ENCODE peak calls at places on chromosomes 6 and 20, in four cellular contexts. One of them, this sample, is unnamed.

GRCh38 chr20:58224097-58224496 is 4.4 kb downstream of the ANKRD60 start:
- DNase-seq in HCT116: no peak
- DNase-seq in HepG2: no peak
- DNase-seq in K562: no peak
- DNase-seq in this sample: no peak

GRCh38 chr6:14068133-14068532 is 49.4 kb upstream of the CD83 start:
- DNase-seq in HCT116: no peak
- DNase-seq in HepG2: no peak
- DNase-seq in K562: no peak
- DNase-seq in this sample: no peak

GRCh38 chr20:63652192-63652980 is 838 bp downstream of the STMN3 start:
- DNase-seq in HCT116: no peak
- DNase-seq in HepG2: peak
- DNase-seq in K562: peak
- DNase-seq in this sample: no peak

GRCh38 chr6:149851461-149851860 is 12.7 kb downstream of the LRP11 start:
- DNase-seq in HCT116: no peak
- DNase-seq in HepG2: no peak
- DNase-seq in K562: no peak
- DNase-seq in this sample: no peak

GRCh38 chr20:25750765-25751696 is 54.4 kb upstream of the ZNF337 start:
- DNase-seq in HCT116: no peak
- DNase-seq in HepG2: peak
- DNase-seq in K562: peak
- DNase-seq in this sample: peak

GRCh38 chr6:163170294-163170883 is 244.1 kb upstream of the QKI start:
- DNase-seq in HCT116: no peak
- DNase-seq in HepG2: no peak
- DNase-seq in K562: peak
- DNase-seq in this sample: peak

GRCh38 chr6:139349464-139350020 is 24.9 kb downstream of the CITED2 start:
- DNase-seq in HCT116: no peak
- DNase-seq in HepG2: no peak
- DNase-seq in K562: no peak
- DNase-seq in this sample: no peak

GRCh38 chr20:38343107-38343797 is 3.0 kb upstream of the LBP start:
- DNase-seq in HCT116: no peak
- DNase-seq in HepG2: peak
- DNase-seq in K562: peak
- DNase-seq in this sample: no peak

GRCh38 chr20:46787986-46788762 is 78.7 kb downstream of the SLC2A10 start:
- DNase-seq in HCT116: no peak
- DNase-seq in HepG2: no peak
- DNase-seq in K562: no peak
- DNase-seq in this sample: no peak

GRCh38 chr6:44049163-44049988 is 77.9 kb downstream of the MRPL14 start:
- DNase-seq in HCT116: no peak
- DNase-seq in HepG2: no peak
- DNase-seq in K562: no peak
- DNase-seq in this sample: no peak

GRCh38 chr6:90502381-90502780 is 84.5 kb downstream of the MAP3K7 start:
- DNase-seq in HCT116: no peak
- DNase-seq in HepG2: no peak
- DNase-seq in K562: no peak
- DNase-seq in this sample: no peak

GRCh38 chr6:150196942-150197745 is 54.3 kb downstream of the PPP1R14C start:
- DNase-seq in HCT116: no peak
- DNase-seq in HepG2: no peak
- DNase-seq in K562: no peak
- DNase-seq in this sample: no peak

GRCh38 chr6:158819213-158819976 is at the start of gene EZR:
- DNase-seq in HCT116: peak
- DNase-seq in HepG2: peak
- DNase-seq in K562: peak
- DNase-seq in this sample: no peak

GRCh38 chr20:24896984-24897383 is 52.1 kb upstream of the CST7 start:
- DNase-seq in HCT116: no peak
- DNase-seq in HepG2: no peak
- DNase-seq in K562: no peak
- DNase-seq in this sample: no peak

GRCh38 chr6:116385462-116385807 is 14.7 kb downstream of the DSE start:
- DNase-seq in HCT116: no peak
- DNase-seq in HepG2: no peak
- DNase-seq in K562: no peak
- DNase-seq in this sample: no peak

GRCh38 chr6:89035252-89036106 is 45.1 kb upstream of the PNRC1 start:
- DNase-seq in HCT116: no peak
- DNase-seq in HepG2: peak
- DNase-seq in K562: peak
- DNase-seq in this sample: peak

GRCh38 chr6:9397981-9398559 is 962.7 kb upstream of the SLC35B3 start:
- DNase-seq in HCT116: no peak
- DNase-seq in HepG2: no peak
- DNase-seq in K562: no peak
- DNase-seq in this sample: no peak

GRCh38 chr6:17768388-17768787 is 61.7 kb upstream of the NUP153 start:
- DNase-seq in HCT116: no peak
- DNase-seq in HepG2: peak
- DNase-seq in K562: no peak
- DNase-seq in this sample: no peak

GRCh38 chr6:47168176-47168575 is 126.0 kb upstream of the ADGRF1 start:
- DNase-seq in HCT116: peak
- DNase-seq in HepG2: peak
- DNase-seq in K562: no peak
- DNase-seq in this sample: peak

GRCh38 chr20:10309326-10309725 is 90.7 kb downstream of the SNAP25 start:
- DNase-seq in HCT116: no peak
- DNase-seq in HepG2: no peak
- DNase-seq in K562: no peak
- DNase-seq in this sample: peak

GRCh38 chr6:93424303-93425064 is 5.1 kb upstream of the EPHA7 start:
- DNase-seq in HCT116: no peak
- DNase-seq in HepG2: no peak
- DNase-seq in K562: no peak
- DNase-seq in this sample: no peak

GRCh38 chr20:19462491-19462890 is 250.0 kb downstream of the SLC24A3 start:
- DNase-seq in HCT116: no peak
- DNase-seq in HepG2: no peak
- DNase-seq in K562: no peak
- DNase-seq in this sample: no peak

GRCh38 chr20:4936851-4937412 is 64.4 kb downstream of the SLC23A2 start:
- DNase-seq in HCT116: no peak
- DNase-seq in HepG2: peak
- DNase-seq in K562: no peak
- DNase-seq in this sample: no peak

GRCh38 chr20:57092112-57092899 is 174.1 kb downstream of the BMP7 start:
- DNase-seq in HCT116: peak
- DNase-seq in HepG2: peak
- DNase-seq in K562: peak
- DNase-seq in this sample: no peak

GRCh38 chr6:44096615-44097014 is 30.6 kb downstream of the MRPL14 start:
- DNase-seq in HCT116: peak
- DNase-seq in HepG2: peak
- DNase-seq in K562: peak
- DNase-seq in this sample: no peak

GRCh38 chr6:31058128-31058894 is 48.0 kb downstream of the MUC22 start:
- DNase-seq in HCT116: peak
- DNase-seq in HepG2: peak
- DNase-seq in K562: peak
- DNase-seq in this sample: peak

GRCh38 chr6:132819405-132820145 is 5.2 kb downstream of the RPS12 start:
- DNase-seq in HCT116: no peak
- DNase-seq in HepG2: peak
- DNase-seq in K562: peak
- DNase-seq in this sample: no peak

GRCh38 chr20:36109251-36109947 is 45.1 kb upstream of the EPB41L1 start:
- DNase-seq in HCT116: no peak
- DNase-seq in HepG2: peak
- DNase-seq in K562: no peak
- DNase-seq in this sample: no peak

GRCh38 chr6:43096451-43097097 is 20.5 kb downstream of the PTK7 start:
- DNase-seq in HCT116: no peak
- DNase-seq in HepG2: no peak
- DNase-seq in K562: no peak
- DNase-seq in this sample: no peak

GRCh38 chr20:58523072-58523681 is 8.0 kb upstream of the APCDD1L start:
- DNase-seq in HCT116: no peak
- DNase-seq in HepG2: no peak
- DNase-seq in K562: no peak
- DNase-seq in this sample: no peak

GRCh38 chr6:35552285-35552917 is 39.7 kb upstream of the TULP1 start:
- DNase-seq in HCT116: peak
- DNase-seq in HepG2: peak
- DNase-seq in K562: peak
- DNase-seq in this sample: peak

GRCh38 chr6:35170166-35170565 is 29.0 kb upstream of the TCP11 start:
- DNase-seq in HCT116: no peak
- DNase-seq in HepG2: no peak
- DNase-seq in K562: no peak
- DNase-seq in this sample: no peak

GRCh38 chr6:153167026-153167891 is 36.2 kb upstream of the RGS17 start:
- DNase-seq in HCT116: peak
- DNase-seq in HepG2: peak
- DNase-seq in K562: no peak
- DNase-seq in this sample: peak

GRCh38 chr6:89386917-89387491 is 25.1 kb downstream of the RRAGD start:
- DNase-seq in HCT116: no peak
- DNase-seq in HepG2: no peak
- DNase-seq in K562: no peak
- DNase-seq in this sample: no peak

GRCh38 chr6:46044876-46045617 is 29.4 kb upstream of the CLIC5 start:
- DNase-seq in HCT116: peak
- DNase-seq in HepG2: no peak
- DNase-seq in K562: no peak
- DNase-seq in this sample: peak

GRCh38 chr6:170039156-170040114 is 251.4 kb downstream of the DLL1 start:
- DNase-seq in HCT116: no peak
- DNase-seq in HepG2: no peak
- DNase-seq in K562: no peak
- DNase-seq in this sample: no peak
- TF ChIP-seq SIN3A in HCT116: no peak
- TF ChIP-seq SIN3A in HepG2: no peak
- TF ChIP-seq SIN3A in K562: no peak
- TF ChIP-seq SIN3A in this sample: no peak

GRCh38 chr6:84766118-84766683 is 1.8 kb upstream of the TBX18 start:
- DNase-seq in HCT116: no peak
- DNase-seq in HepG2: no peak
- DNase-seq in K562: no peak
- DNase-seq in this sample: no peak

GRCh38 chr6:84763397-84764331 is 734 bp downstream of the TBX18 start:
- DNase-seq in HCT116: peak
- DNase-seq in HepG2: no peak
- DNase-seq in K562: peak
- DNase-seq in this sample: peak

GRCh38 chr6:84762220-84762940 is 2.0 kb downstream of the TBX18 start:
- DNase-seq in HCT116: no peak
- DNase-seq in HepG2: no peak
- DNase-seq in K562: peak
- DNase-seq in this sample: no peak

GRCh38 chr6:84762941-84763396 is 1.4 kb downstream of the TBX18 start:
- DNase-seq in HCT116: no peak
- DNase-seq in HepG2: no peak
- DNase-seq in K562: peak
- DNase-seq in this sample: no peak

DNA sequence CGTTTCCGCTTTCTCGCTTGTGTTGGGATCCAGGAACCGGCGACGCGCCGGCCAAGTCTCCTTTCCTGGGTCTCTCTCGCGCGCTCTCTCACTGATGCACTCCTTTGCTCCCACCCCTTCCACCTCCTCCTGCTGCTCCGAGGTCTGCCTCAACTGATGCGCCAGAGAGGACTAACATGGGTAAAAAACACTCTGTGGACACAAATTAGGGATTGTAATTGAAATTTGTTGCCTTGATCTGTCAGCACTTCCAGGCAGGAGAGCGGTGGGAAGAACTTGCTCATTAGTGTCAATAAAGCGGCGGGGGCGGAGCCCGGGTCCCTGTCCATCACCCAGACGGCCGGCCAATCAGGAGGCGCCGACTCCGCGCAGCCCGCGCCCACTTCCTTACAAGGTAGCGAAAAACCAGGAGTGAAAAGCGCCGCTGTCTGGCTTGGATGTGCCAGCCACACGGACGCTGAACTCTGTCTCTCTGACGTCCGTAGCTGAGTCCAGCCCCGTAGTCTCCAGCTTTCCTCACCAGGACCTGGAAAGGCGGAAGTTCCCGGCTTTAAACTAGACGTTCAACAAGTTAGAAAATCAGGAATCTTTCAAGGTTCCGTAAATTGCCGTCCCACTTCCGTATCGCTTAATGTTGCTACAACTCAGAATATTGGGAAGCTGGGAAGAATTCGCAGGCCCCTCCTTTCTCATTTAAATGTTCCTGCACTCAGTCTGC is at the start of gene TBX18:
- DNase-seq in HCT116: peak
- DNase-seq in HepG2: peak
- DNase-seq in K562: peak
- DNase-seq in this sample: peak
- TF ChIP-seq TCF7L2 in HCT116: peak
- TF ChIP-seq TCF7L2 in HepG2: no peak
- TF ChIP-seq TCF7L2 in K562: no peak
- TF ChIP-seq TCF7L2 in this sample: no peak

DNA sequence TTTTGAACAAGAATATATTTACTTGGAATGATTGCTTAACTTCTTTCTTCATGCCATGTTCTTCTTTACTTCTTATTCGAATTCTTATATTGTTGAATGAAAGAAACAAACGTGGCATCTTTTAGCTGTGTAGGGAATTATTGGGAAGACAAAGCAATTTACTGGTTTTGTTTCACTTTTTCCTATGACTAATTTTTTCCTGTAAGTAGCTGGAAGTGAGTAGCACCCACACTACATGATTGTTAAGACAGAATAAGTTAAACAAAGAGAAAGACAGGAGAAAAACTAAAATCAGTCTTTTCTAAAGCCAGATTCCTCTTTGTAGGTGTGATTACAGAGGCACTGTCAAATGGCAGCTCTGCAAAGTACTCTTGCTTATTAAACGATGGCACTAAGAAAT is 593.4 kb downstream of the EYS start:
- DNase-seq in HCT116: no peak
- DNase-seq in HepG2: no peak
- DNase-seq in K562: no peak
- DNase-seq in this sample: no peak
- TF ChIP-seq SIN3A in HCT116: no peak
- TF ChIP-seq SIN3A in HepG2: no peak
- TF ChIP-seq SIN3A in K562: no peak
- TF ChIP-seq SIN3A in this sample: no peak

DNA sequence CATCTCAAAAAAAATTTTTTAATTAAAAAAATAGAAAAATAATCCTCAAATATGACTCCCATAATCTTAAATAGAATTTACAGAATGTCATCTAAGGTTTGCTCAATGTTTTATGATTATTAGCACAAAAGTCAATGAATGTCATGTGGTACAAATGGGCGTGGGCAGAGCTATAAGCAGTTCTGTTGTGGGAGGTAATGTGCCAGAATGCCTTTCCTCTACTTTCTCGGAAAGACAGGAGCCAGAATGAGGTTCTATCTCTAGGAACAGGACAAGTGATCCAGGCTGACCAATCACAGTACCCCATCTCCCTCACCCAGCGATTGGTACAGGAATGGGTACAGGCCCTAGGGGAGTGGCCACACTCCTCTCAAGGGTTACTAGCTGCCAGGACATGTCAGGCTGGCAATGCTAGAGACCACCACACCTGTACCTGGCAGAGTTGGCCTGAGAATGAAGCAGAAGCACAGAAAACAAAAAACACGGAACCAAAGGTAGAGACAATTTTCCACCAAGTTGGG is 15.1 kb downstream of the RALGAPA2 start:
- DNase-seq in HCT116: no peak
- DNase-seq in HepG2: no peak
- DNase-seq in K562: no peak
- DNase-seq in this sample: no peak
- TF ChIP-seq TCF7L2 in HCT116: no peak
- TF ChIP-seq TCF7L2 in HepG2: no peak
- TF ChIP-seq TCF7L2 in K562: no peak
- TF ChIP-seq TCF7L2 in this sample: no peak